ENCODE peak calls at places on chromosomes 2 and 18, in eight cellular contexts. K is fibroblast of pulmonary artery, L is cardiac fibroblast, T is AG10803, I is ascending aorta, E is body of pancreas, N is pancreas, O is kidney. P is an unnamed sample.

GRCh38 chr2:21740529-21740928 is 616.8 kb downstream of the TDRD15 start:
- DNase-seq in I (no peak), K (no peak), E (no peak), O (no peak), T (no peak), L (peak), N (no peak), P (no peak)

GRCh38 chr18:27704721-27705361 is 472.1 kb downstream of the CDH2 start:
- DNase-seq in O (no peak), N (no peak), E (no peak), K (no peak), T (no peak), L (no peak), I (no peak), P (no peak)

GRCh38 chr2:7670905-7671304 is 753.7 kb downstream of the RNF144A start:
- DNase-seq in I (no peak), N (no peak), K (no peak), L (no peak), E (no peak), T (peak), O (no peak), P (no peak)

GRCh38 chr2:237253046-237253723 is 160.8 kb downstream of the COL6A3 start:
- DNase-seq in T (peak), I (no peak), E (no peak), N (no peak), L (peak), K (no peak), O (no peak), P (no peak)

GRCh38 chr2:24586955-24587354 is 95.9 kb downstream of the NCOA1 start:
- DNase-seq in E (no peak), N (no peak), K (no peak), O (no peak), T (no peak), I (no peak), L (no peak), P (no peak)

GRCh38 chr2:223084873-223085272 is 32.9 kb downstream of the KCNE4 start:
- DNase-seq in O (no peak), L (no peak), E (peak), T (no peak), I (no peak), K (no peak), N (peak), P (no peak)

GRCh38 chr18:12324991-12325725 is 17.1 kb downstream of the TUBB6 start:
- DNase-seq in T (no peak), E (no peak), O (no peak), I (no peak), K (no peak), L (no peak), N (peak), P (no peak)

GRCh38 chr2:236774171-236774570 is 204.5 kb downstream of the ACKR3 start:
- DNase-seq in E (no peak), T (no peak), L (no peak), O (no peak), I (no peak), K (no peak), N (no peak), P (no peak)

GRCh38 chr2:74001121-74001520 is 16.4 kb downstream of the TET3 start:
- DNase-seq in K (no peak), I (no peak), N (no peak), O (no peak), E (no peak), T (no peak), L (no peak), P (no peak)

GRCh38 chr2:220779918-220780317 is 792.2 kb downstream of the EPHA4 start:
- DNase-seq in T (peak), O (no peak), N (no peak), I (no peak), K (peak), L (peak), E (no peak), P (peak)

GRCh38 chr2:201258666-201258999 is 1.7 kb upstream of the CASP8 start:
- DNase-seq in K (no peak), E (no peak), L (no peak), T (no peak), I (no peak), O (no peak), N (no peak), P (no peak)

GRCh38 chr2:38554973-38555595 is 47.6 kb downstream of the HNRNPLL start:
- DNase-seq in I (no peak), N (no peak), K (peak), L (peak), E (no peak), T (peak), O (no peak), P (no peak)

GRCh38 chr2:168452781-168453180 is 3.3 kb upstream of the CERS6 start:
- DNase-seq in E (no peak), T (no peak), O (no peak), K (no peak), L (no peak), I (no peak), N (no peak), P (no peak)

GRCh38 chr2:8146329-8147048 is 535.4 kb upstream of the ID2 start:
- DNase-seq in N (peak), O (no peak), K (peak), I (no peak), T (no peak), L (peak), E (peak), P (no peak)

GRCh38 chr2:98269274-98269673 is 77.0 kb upstream of the CNGA3 start:
- DNase-seq in K (peak), L (peak), E (peak), N (no peak), I (no peak), O (no peak), T (peak), P (peak)

GRCh38 chr2:6410265-6410664 is 455.4 kb downstream of the CMPK2 start:
- DNase-seq in L (no peak), K (no peak), N (no peak), I (no peak), O (no peak), E (no peak), T (peak), P (no peak)

GRCh38 chr2:177857538-177857937 is 215.0 kb downstream of the PDE11A start:
- DNase-seq in O (no peak), I (no peak), L (no peak), T (no peak), N (no peak), K (no peak), E (no peak), P (no peak)

GRCh38 chr2:150572194-150572766 is 84.8 kb upstream of the RND3 start:
- DNase-seq in K (no peak), E (no peak), I (no peak), O (no peak), T (peak), L (no peak), N (no peak), P (no peak)

GRCh38 chr2:177393381-177393780 is 808 bp downstream of the AGPS start:
- DNase-seq in T (no peak), E (no peak), K (no peak), N (no peak), O (no peak), I (no peak), L (peak), P (no peak)

GRCh38 chr2:14301331-14301730 is 331.2 kb upstream of the LRATD1 start:
- DNase-seq in T (no peak), K (no peak), E (no peak), N (no peak), O (no peak), I (no peak), L (no peak), P (no peak)

GRCh38 chr2:11766016-11766415 is 19.6 kb downstream of the LPIN1 start:
- DNase-seq in L (no peak), N (no peak), E (no peak), O (no peak), I (no peak), K (no peak), T (no peak), P (no peak)

GRCh38 chr2:97718051-97718882 is 4.9 kb downstream of the ZAP70 start:
- DNase-seq in K (no peak), E (no peak), N (no peak), I (no peak), T (no peak), O (peak), L (no peak), P (no peak)

GRCh38 chr18:46623541-46623940 is 33.5 kb downstream of the LOXHD1 start:
- DNase-seq in K (peak), T (peak), N (no peak), E (no peak), L (no peak), O (no peak), I (no peak), P (no peak)

GRCh38 chr2:1670636-1671035 is 73.7 kb downstream of the PXDN start:
- DNase-seq in O (no peak), N (no peak), E (no peak), I (no peak), L (no peak), T (no peak), K (no peak), P (no peak)

GRCh38 chr18:42338683-42339082 is 383.6 kb downstream of the PIK3C3 start:
- DNase-seq in K (no peak), E (no peak), O (no peak), L (no peak), T (no peak), I (no peak), N (no peak), P (no peak)

GRCh38 chr2:23199115-23199918 is 185.7 kb upstream of the KLHL29 start:
- DNase-seq in I (no peak), E (no peak), T (peak), K (peak), O (no peak), L (peak), N (no peak), P (no peak)

GRCh38 chr2:234291765-234292204 is 205.1 kb downstream of the ARL4C start:
- DNase-seq in N (no peak), T (peak), O (peak), I (peak), L (peak), K (peak), E (peak), P (peak)

GRCh38 chr2:226794077-226794670 is 5.4 kb downstream of the IRS1 start:
- DNase-seq in O (no peak), E (no peak), L (peak), T (peak), N (no peak), I (no peak), K (peak), P (no peak)

GRCh38 chr2:224472827-224473226 is 70.9 kb upstream of the FAM124B start:
- DNase-seq in O (no peak), L (no peak), K (no peak), E (no peak), T (no peak), N (no peak), I (no peak), P (no peak)

GRCh38 chr2:186098821-186099220 is 360.2 kb downstream of the FSIP2 start:
- DNase-seq in K (peak), E (no peak), I (no peak), L (no peak), N (no peak), O (no peak), T (no peak), P (no peak)

GRCh38 chr18:11993264-11993916 is 12.1 kb downstream of the IMPA2 start:
- DNase-seq in E (no peak), T (no peak), I (no peak), N (peak), L (no peak), K (no peak), O (peak), P (no peak)

GRCh38 chr2:53442783-53443182 is 324.8 kb upstream of the CHAC2 start:
- DNase-seq in I (no peak), L (no peak), N (peak), K (no peak), E (no peak), T (no peak), O (no peak), P (no peak)

GRCh38 chr18:45657357-45658335 is 42.4 kb downstream of the SLC14A2 start:
- DNase-seq in K (peak), I (no peak), T (peak), E (no peak), L (peak), N (no peak), O (no peak), P (no peak)

GRCh38 chr2:9335322-9335754 is 88.0 kb downstream of the ITGB1BP1 start:
- DNase-seq in I (no peak), K (no peak), N (no peak), T (no peak), O (no peak), E (no peak), L (no peak), P (no peak)

GRCh38 chr2:191866675-191867506 is 20.0 kb upstream of the CAVIN2 start:
- DNase-seq in O (no peak), T (peak), N (no peak), L (peak), K (peak), E (no peak), I (no peak), P (peak)

GRCh38 chr2:191867507-191867847 is 20.6 kb upstream of the CAVIN2 start:
- DNase-seq in L (no peak), T (no peak), I (no peak), N (no peak), K (no peak), E (no peak), O (no peak), P (no peak)

GRCh38 chr2:191869178-191869577 is 22.3 kb upstream of the CAVIN2 start:
- DNase-seq in L (peak), I (no peak), E (no peak), T (no peak), O (no peak), K (peak), N (peak), P (no peak)

GRCh38 chr2:191869781-191870180 is 22.9 kb upstream of the CAVIN2 start:
- DNase-seq in E (no peak), T (no peak), K (no peak), L (no peak), N (no peak), O (no peak), I (no peak), P (no peak)

GRCh38 chr2:191870744-191871143 is 23.9 kb upstream of the CAVIN2 start:
- DNase-seq in K (no peak), I (no peak), L (no peak), T (no peak), E (no peak), O (no peak), N (no peak), P (no peak)
- TF ChIP-seq CTCF in K (peak), I (no peak), L (peak), T (peak), E (no peak), O (no peak), N (no peak), P (no peak)

GRCh38 chr2:176104338-176105077 is 2.6 kb upstream of the HOXD11 start:
- DNase-seq in T (peak), N (no peak), O (peak), I (no peak), K (no peak), L (no peak), E (no peak), P (no peak)

GRCh38 chr2:176105078-176105726 is 1.9 kb upstream of the HOXD11 start:
- DNase-seq in K (no peak), N (peak), O (peak), I (no peak), L (no peak), E (no peak), T (no peak), P (no peak)

GRCh38 chr2:176102309-176102866 is 2.8 kb downstream of the HOXD12 start:
- DNase-seq in T (no peak), O (no peak), I (no peak), E (no peak), N (no peak), K (no peak), L (no peak), P (no peak)

GRCh38 chr2:176101862-176102261 is 2.3 kb downstream of the HOXD12 start:
- DNase-seq in L (no peak), N (no peak), K (no peak), I (no peak), E (no peak), O (no peak), T (no peak), P (no peak)

GRCh38 chr2:176103634-176104337 is 3.3 kb upstream of the HOXD11 start:
- DNase-seq in E (no peak), N (no peak), K (no peak), T (no peak), L (no peak), I (no peak), O (peak), P (no peak)
- H3K4me3 ChIP-seq in E (no peak), N (no peak), K (no peak), T (no peak), L (no peak), I (no peak), O (no peak), P (no peak)

GRCh38 chr18:53148056-53148574 is 808.1 kb downstream of the DCC start:
- DNase-seq in T (no peak), K (no peak), O (no peak), E (no peak), L (no peak), N (no peak), I (no peak), P (no peak)

GRCh38 chr18:53147472-53147871 is 807.5 kb downstream of the DCC start:
- DNase-seq in K (no peak), E (no peak), N (no peak), T (no peak), I (no peak), L (no peak), O (no peak), P (no peak)

GRCh38 chr18:53153800-53154199 is 813.8 kb downstream of the DCC start:
- DNase-seq in O (no peak), E (no peak), L (no peak), K (no peak), N (no peak), T (no peak), I (no peak), P (no peak)

GRCh38 chr18:53152478-53152877 is 812.5 kb downstream of the DCC start:
- DNase-seq in O (no peak), L (no peak), K (no peak), I (no peak), E (no peak), N (no peak), T (no peak), P (no peak)

DNA sequence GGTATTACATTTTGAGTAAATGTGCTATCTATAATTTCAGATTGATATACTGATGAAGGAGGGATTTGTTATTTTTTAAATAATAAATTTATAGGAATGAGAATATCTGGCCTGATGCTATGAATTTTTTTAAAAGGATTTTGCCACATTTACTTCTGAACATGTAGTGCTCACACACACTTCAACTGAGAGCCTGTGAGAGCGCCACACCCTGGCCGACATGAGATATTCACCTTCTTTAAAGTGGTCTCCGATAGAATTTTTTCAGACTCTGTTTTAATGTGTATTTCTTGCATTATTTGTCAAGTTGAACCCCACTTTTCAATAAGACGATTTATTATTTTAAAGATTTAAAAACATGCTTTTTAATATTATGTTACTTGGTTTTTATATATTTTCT is 813.3 kb downstream of the DCC start:
- DNase-seq in T (no peak), I (no peak), O (no peak), E (no peak), L (no peak), K (peak), N (no peak), P (no peak)
- TF ChIP-seq CTCF in T (no peak), I (no peak), O (no peak), E (no peak), L (no peak), K (no peak), N (no peak), P (peak)

DNA sequence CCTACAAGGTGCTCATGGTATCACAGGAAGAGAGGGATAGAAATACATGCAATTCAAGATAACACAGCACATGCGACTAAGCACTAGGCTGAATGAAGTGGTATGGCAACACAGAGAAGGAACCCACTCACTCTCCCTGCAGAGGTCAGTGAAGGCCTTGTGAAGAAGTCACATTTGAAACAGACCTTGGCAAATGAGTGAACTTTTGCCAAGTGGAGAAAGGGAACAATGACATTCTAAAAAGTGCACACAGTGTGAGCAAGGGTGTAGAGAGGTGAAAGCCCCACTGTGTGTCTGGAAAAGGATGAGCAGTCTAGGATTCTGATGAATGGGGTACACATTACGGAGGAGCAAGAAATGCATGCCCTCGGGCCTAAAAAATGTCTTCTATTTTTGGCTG is 23.3 kb downstream of the KLF7 start:
- DNase-seq in N (no peak), E (no peak), O (no peak), T (peak), I (no peak), L (no peak), K (peak), P (no peak)
- H3K4me3 ChIP-seq in N (no peak), E (no peak), O (peak), T (no peak), I (no peak), L (no peak), K (no peak), P (no peak)

GRCh38 chr2:127643698-127644660 is 2.0 kb upstream of the GPR17 start:
- DNase-seq in N (peak), O (peak), K (no peak), E (no peak), T (no peak), I (no peak), L (no peak), P (no peak)
- TF ChIP-seq CTCF in N (no peak), O (no peak), K (no peak), E (no peak), T (no peak), I (no peak), L (no peak), P (no peak)

DNA sequence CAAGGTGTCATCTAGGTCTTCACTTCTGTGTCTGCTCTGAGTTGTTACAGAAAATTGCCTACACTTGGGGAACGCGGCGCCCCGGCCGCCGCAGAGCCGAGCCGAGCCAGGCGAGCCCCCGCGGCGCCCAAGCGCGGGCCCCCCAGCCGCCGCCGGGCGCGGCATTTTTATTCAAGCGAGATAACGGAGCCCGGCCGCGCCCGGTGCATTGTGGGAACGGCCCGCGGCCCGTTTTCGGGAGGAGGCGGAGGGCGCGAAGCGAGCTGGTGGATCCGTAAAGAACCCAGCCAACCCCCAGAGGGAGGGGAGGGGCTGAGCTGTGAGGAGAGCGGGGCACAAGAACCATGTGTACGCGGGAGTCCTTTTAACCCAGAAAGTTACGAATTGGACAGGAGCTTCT is 191.8 kb downstream of the FTCDNL1 start:
- DNase-seq in I (no peak), L (peak), E (no peak), K (peak), N (no peak), T (peak), O (peak), P (no peak)
- H3K4me3 ChIP-seq in I (peak), L (peak), E (no peak), K (peak), N (no peak), T (peak), O (no peak), P (peak)

GRCh38 chr2:27085670-27086089 is 892 bp upstream of the KHK start:
- DNase-seq in T (peak), O (peak), K (peak), N (peak), E (peak), I (peak), L (peak), P (no peak)
- TF ChIP-seq CTCF in T (peak), O (peak), K (peak), N (no peak), E (peak), I (peak), L (peak), P (peak)

P was measured in AG04449.